ENCODE peak calls at places on chromosomes 1 and 21, in five cellular contexts. M, C, O, J and E are unnamed samples.

GRCh38 chr1:1004780-1005697 is 5.1 kb upstream of the HES4 start:
- DNase-seq in J (no peak), O (no peak), M (no peak), C (no peak), E (peak; percentile 86)

GRCh38 chr1:180507826-180508724 is 5.7 kb upstream of the ACBD6 start:
- DNase-seq in O (no peak), C (peak; percentile 46), J (no peak), M (no peak), E (peak; percentile 55)

GRCh38 chr1:42680921-42681683 is 1.1 kb upstream of the YBX1 start:
- DNase-seq in M (no peak), J (no peak), O (no peak), C (peak; percentile 8), E (no peak)

GRCh38 chr1:167911413-167911812 is 2.5 kb downstream of the ADCY10 start:
- DNase-seq in C (no peak), O (no peak), M (no peak), J (no peak), E (no peak)

GRCh38 chr1:57007472-57007871 is 41.7 kb upstream of the C8B start:
- DNase-seq in O (no peak), M (no peak), J (no peak), C (no peak), E (no peak)

GRCh38 chr1:85330206-85330605 is 53.8 kb upstream of the BCL10 start:
- DNase-seq in M (peak; percentile 15), O (no peak), J (no peak), C (peak; percentile 79), E (no peak)

GRCh38 chr1:116824631-116825399 is 70.6 kb downstream of the CD2 start:
- DNase-seq in O (no peak), C (no peak), J (no peak), M (no peak), E (no peak)

GRCh38 chr1:103107696-103108524 is at the start of gene COL11A1:
- DNase-seq in O (peak; percentile 12), M (no peak), C (no peak), J (no peak), E (no peak)

GRCh38 chr1:167563579-167564246 is 10.2 kb upstream of the CREG1 start:
- DNase-seq in C (no peak), J (no peak), O (no peak), M (no peak), E (peak; percentile 70)

GRCh38 chr1:155166373-155167165 is 6.5 kb downstream of the KRTCAP2 start:
- DNase-seq in O (peak; percentile 82), C (no peak), M (no peak), J (no peak), E (peak; percentile 2)

GRCh38 chr1:204996981-204997380 is 46.0 kb upstream of the CNTN2 start:
- DNase-seq in C (no peak), M (no peak), J (no peak), O (no peak), E (no peak)

GRCh38 chr21:35428041-35428400 is 378.9 kb upstream of the RUNX1 start:
- DNase-seq in J (no peak), O (no peak), M (no peak), C (no peak), E (no peak)

GRCh38 chr1:6496360-6496704 is 4.9 kb upstream of the PLEKHG5 start:
- DNase-seq in M (no peak), O (no peak), J (no peak), C (no peak), E (no peak)

GRCh38 chr1:113459279-113459678 is 69.0 kb downstream of the MAGI3 start:
- DNase-seq in M (no peak), J (no peak), C (no peak), O (no peak), E (no peak)

GRCh38 chr1:32960819-32961355 is 3.7 kb downstream of the RNF19B start:
- DNase-seq in C (no peak), M (no peak), J (no peak), O (no peak), E (no peak)

GRCh38 chr1:13487143-13487868 is 26.5 kb downstream of the LRRC38 start:
- DNase-seq in J (no peak), O (no peak), C (no peak), M (no peak), E (peak; percentile 23)

GRCh38 chr1:88394958-88395357 is 289.1 kb upstream of the PKN2 start:
- DNase-seq in M (no peak), O (no peak), C (no peak), J (no peak), E (no peak)

GRCh38 chr1:230518511-230518910 is 92.4 kb upstream of the PGBD5 start:
- DNase-seq in J (no peak), M (no peak), C (no peak), O (peak; percentile 17), E (no peak)

GRCh38 chr1:226548281-226549093 is at the start of gene STUM:
- DNase-seq in O (peak; percentile 42), C (no peak), J (no peak), M (no peak), E (no peak)

GRCh38 chr21:14755086-14755485 is 209.0 kb upstream of the SAMSN1 start:
- DNase-seq in M (no peak), O (no peak), J (no peak), C (no peak), E (peak; percentile 69)

GRCh38 chr1:16971330-16972209 is 8.8 kb downstream of the MFAP2 start:
- DNase-seq in O (peak; percentile 65), C (no peak), J (no peak), M (no peak), E (peak; percentile 24)

GRCh38 chr1:203281033-203281432 is 24.3 kb upstream of the BTG2 start:
- DNase-seq in O (no peak), C (peak; percentile 60), M (no peak), J (no peak), E (no peak)

GRCh38 chr21:44649701-44650100 is 3.5 kb downstream of the KRTAP10-11 start:
- DNase-seq in J (no peak), O (no peak), M (no peak), C (no peak), E (no peak)

GRCh38 chr1:192861860-192862259 is 53.0 kb downstream of the RGS2 start:
- DNase-seq in C (peak; percentile 3), M (no peak), J (no peak), O (no peak), E (no peak)

GRCh38 chr1:240094043-240094722 is 2.5 kb downstream of the FMN2 start:
- DNase-seq in O (no peak), M (no peak), J (no peak), C (no peak), E (no peak)

GRCh38 chr1:184555665-184556641 is 169.1 kb downstream of the C1orf21 start:
- DNase-seq in C (no peak), O (no peak), J (no peak), M (no peak), E (no peak)

GRCh38 chr1:77891200-77891599 is 2.8 kb downstream of the NEXN start:
- DNase-seq in M (no peak), J (no peak), O (no peak), C (no peak), E (no peak)

GRCh38 chr1:245754463-245754961 is 599.7 kb downstream of the KIF26B start:
- DNase-seq in M (no peak), O (no peak), J (no peak), C (no peak), E (no peak)

GRCh38 chr1:205630241-205630640 is 1.6 kb downstream of the ELK4 start:
- DNase-seq in M (no peak), J (no peak), C (no peak), O (no peak), E (no peak)

GRCh38 chr1:15684468-15685283 is 556 bp downstream of the PLEKHM2 start:
- DNase-seq in J (no peak), O (peak; percentile 45), M (no peak), C (no peak), E (peak; percentile 79)

GRCh38 chr1:36247538-36247937 is 23.3 kb downstream of the THRAP3 start:
- DNase-seq in J (no peak), C (no peak), O (no peak), M (no peak), E (no peak)

GRCh38 chr1:36251794-36252481 is 27.7 kb downstream of the THRAP3 start:
- DNase-seq in M (no peak), J (no peak), C (no peak), O (no peak), E (no peak)

GRCh38 chr1:36253463-36253862 is 29.2 kb downstream of the THRAP3 start:
- DNase-seq in M (no peak), J (no peak), C (no peak), O (no peak), E (no peak)

DNA sequence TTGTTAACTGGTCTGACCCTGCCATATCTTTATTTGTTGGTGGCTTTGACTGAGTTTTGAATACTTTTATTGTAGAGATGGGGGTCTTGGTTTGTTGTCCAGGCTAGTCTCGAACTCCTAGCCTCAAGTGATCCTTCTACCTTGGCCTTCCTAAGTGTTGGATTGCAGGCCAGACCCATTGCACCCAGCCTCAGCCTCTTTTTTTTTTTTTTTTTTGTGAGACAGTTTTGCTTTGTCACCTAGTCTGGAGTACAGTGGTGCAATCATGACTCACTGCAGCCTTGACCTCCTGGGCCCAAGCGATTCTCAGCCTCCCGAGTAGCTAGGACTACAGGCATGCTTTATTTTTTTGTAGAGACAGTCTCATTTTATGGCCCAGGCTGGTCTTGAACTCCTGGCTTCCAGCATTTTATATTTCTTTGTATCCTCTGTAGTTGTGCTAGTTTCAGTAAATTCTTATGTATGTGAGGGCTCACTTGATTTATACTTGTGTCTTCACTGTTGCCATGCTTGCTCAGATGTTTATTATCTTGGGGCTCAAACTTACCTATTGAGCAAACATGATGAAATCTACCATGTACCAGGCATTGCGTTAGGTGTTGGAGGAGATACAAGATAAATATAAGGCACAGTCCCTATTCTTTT is 24.1 kb downstream of the THRAP3 start:
- DNase-seq in C (peak; percentile 92), J (no peak), O (no peak), M (peak; percentile 95), E (peak; percentile 61)
- TF ChIP-seq ESRRA in C (no peak), J (no peak), O (no peak), M (no peak), E (no peak)

GRCh38 chr1:83515566-83516169 is 483.3 kb downstream of the TTLL7 start:
- DNase-seq in C (no peak), J (no peak), O (no peak), M (no peak), E (no peak)
- TF ChIP-seq ESRRA in C (no peak), J (no peak), O (no peak), M (no peak), E (no peak)

DNA sequence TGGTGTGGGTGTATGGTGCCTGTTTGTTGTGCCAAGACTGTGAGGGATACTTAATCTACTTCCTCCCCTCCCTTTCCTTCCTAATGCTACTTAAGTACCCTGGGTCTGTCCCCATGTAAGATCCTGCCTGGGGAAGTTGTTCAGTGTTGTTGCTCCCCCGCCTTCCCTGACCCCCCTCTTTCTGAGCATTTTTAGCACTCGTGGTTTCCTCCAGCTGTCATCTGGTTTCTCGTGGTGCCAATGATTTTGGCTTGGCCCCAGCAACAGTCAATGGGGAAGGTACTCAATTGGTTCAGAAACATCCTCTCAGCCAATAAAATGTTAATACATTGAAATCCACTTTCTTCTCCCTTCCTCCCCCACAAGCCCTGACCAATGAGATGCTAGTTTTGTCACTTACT is 8.0 kb upstream of the B4GALT3 start:
- DNase-seq in J (peak; percentile 98), C (no peak), M (no peak), O (no peak), E (no peak)
- TF ChIP-seq ESRRA in J (no peak), C (no peak), M (no peak), O (no peak), E (no peak)

GRCh38 chr1:37478890-37479254 is 4.5 kb downstream of the ZC3H12A start:
- DNase-seq in C (peak; percentile 22), J (no peak), O (no peak), M (peak; percentile 41), E (no peak)
- TF ChIP-seq ESRRA in C (no peak), J (no peak), O (no peak), M (no peak), E (no peak)